ENCODE peak calls at places on chromosomes 2 and 18, in five cellular contexts. V is heart right ventricle; X is pancreas; C is IMR-90; A is CD8-positive, alpha-beta T cell. S is an unnamed sample.

GRCh38 chr2:31271851-31272267 is 37.9 kb downstream of the EHD3 start:
- DNase-seq in X (no peak), V (no peak), A (no peak), C (peak), S (no peak)

GRCh38 chr2:196399736-196400691 is 228.6 kb upstream of the STK17B start:
- DNase-seq in V (peak), C (peak), X (no peak), A (no peak), S (peak)

GRCh38 chr2:172889767-172890430 is 154.3 kb downstream of the RAPGEF4 start:
- DNase-seq in C (no peak), V (peak), X (no peak), A (no peak), S (no peak)

GRCh38 chr18:66646622-66647021 is 42.7 kb upstream of the CDH19 start:
- DNase-seq in V (no peak), A (no peak), C (no peak), X (no peak), S (peak)

GRCh38 chr2:95761556-95761955 is 169.8 kb downstream of the TRIM43 start:
- DNase-seq in A (no peak), V (no peak), X (no peak), C (no peak), S (no peak)

GRCh38 chr2:110773470-110773921 is 41.1 kb downstream of the ACOXL start:
- DNase-seq in X (peak), V (peak), A (no peak), C (no peak), S (no peak)

GRCh38 chr2:240124651-240125030 is 11.5 kb downstream of the COPS9 start:
- DNase-seq in V (no peak), A (no peak), C (no peak), X (peak), S (no peak)

GRCh38 chr2:14781148-14781547 is 148.6 kb downstream of the LRATD1 start:
- DNase-seq in V (no peak), X (no peak), A (no peak), C (no peak), S (no peak)

GRCh38 chr2:142218471-142218870 is 87.7 kb upstream of the LRP1B start:
- DNase-seq in A (no peak), C (peak), V (no peak), X (no peak), S (peak)

GRCh38 chr2:214076527-214076926 is 334.3 kb upstream of the VWC2L start:
- DNase-seq in C (no peak), A (no peak), V (no peak), X (no peak), S (no peak)

GRCh38 chr2:60446413-60447358 is 106.8 kb downstream of the BCL11A start:
- DNase-seq in V (no peak), A (no peak), C (no peak), X (no peak), S (no peak)

GRCh38 chr18:48801728-48802542 is 148.8 kb downstream of the SMAD7 start:
- DNase-seq in C (no peak), X (no peak), A (peak), V (no peak), S (no peak)

GRCh38 chr2:162524192-162524591 is 180.3 kb downstream of the GCA start:
- DNase-seq in V (no peak), X (no peak), C (no peak), A (no peak), S (no peak)

GRCh38 chr2:120979398-120979797 is 243.7 kb downstream of the GLI2 start:
- DNase-seq in A (no peak), V (no peak), C (no peak), X (no peak), S (no peak)

GRCh38 chr2:36392854-36393253 is 37.3 kb downstream of the CRIM1 start:
- DNase-seq in V (no peak), X (no peak), A (no peak), C (no peak), S (no peak)

GRCh38 chr18:22637787-22638186 is 220.1 kb upstream of the CTAGE1 start:
- DNase-seq in V (no peak), A (no peak), X (no peak), C (peak), S (peak)

GRCh38 chr2:170550501-170550900 is 164.6 kb upstream of the SP5 start:
- DNase-seq in X (no peak), V (no peak), A (no peak), C (no peak), S (no peak)

GRCh38 chr2:173990970-173991819 is 26.0 kb upstream of the SP3 start:
- DNase-seq in X (peak), A (no peak), C (peak), V (peak), S (peak)

GRCh38 chr2:1091895-1092585 is 141.4 kb downstream of the SNTG2 start:
- DNase-seq in A (no peak), V (no peak), X (no peak), C (peak), S (no peak)

GRCh38 chr18:6333981-6334380 is 80.7 kb downstream of the L3MBTL4 start:
- DNase-seq in A (no peak), X (no peak), V (no peak), C (no peak), S (no peak)

GRCh38 chr2:133414486-133415209 is 153.6 kb downstream of the NCKAP5 start:
- DNase-seq in C (peak), X (no peak), V (no peak), A (no peak), S (peak)

GRCh38 chr18:54696616-54697293 is 105.7 kb downstream of the DYNAP start:
- DNase-seq in A (no peak), V (no peak), X (no peak), C (no peak), S (no peak)

GRCh38 chr2:228827056-228827455 is 444.0 kb downstream of the PID1 start:
- DNase-seq in V (no peak), C (peak), X (no peak), A (no peak), S (no peak)

GRCh38 chr2:39243469-39244123 is at the start of gene CDKL4:
- DNase-seq in C (no peak), X (peak), V (no peak), A (peak), S (no peak)

GRCh38 chr2:223887127-223887526 is 49.7 kb upstream of the AP1S3 start:
- DNase-seq in V (no peak), A (no peak), C (peak), X (no peak), S (peak)

GRCh38 chr2:151996243-151997003 is 102.4 kb downstream of the CACNB4 start:
- DNase-seq in C (no peak), X (no peak), V (no peak), A (no peak), S (no peak)

GRCh38 chr2:79972661-79973060 is 331.9 kb downstream of the LRRTM1 start:
- DNase-seq in C (no peak), X (no peak), V (no peak), A (no peak), S (no peak)

GRCh38 chr2:238255146-238255545 is 15.3 kb upstream of the HES6 start:
- DNase-seq in C (no peak), A (no peak), X (no peak), V (no peak), S (no peak)

GRCh38 chr2:79275863-79276262 is 116.3 kb upstream of the REG3A start:
- DNase-seq in C (no peak), X (no peak), V (no peak), A (no peak), S (no peak)

GRCh38 chr18:74166397-74166796 is 18.1 kb downstream of the TIMM21 start:
- DNase-seq in X (no peak), V (no peak), C (peak), A (no peak), S (no peak)

GRCh38 chr2:88281302-88282217 is 111.4 kb downstream of the THNSL2 start:
- DNase-seq in X (no peak), V (no peak), C (no peak), A (no peak), S (no peak)

GRCh38 chr2:216773072-216773471 is 77.7 kb upstream of the IGFBP5 start:
- DNase-seq in V (peak), A (no peak), X (peak), C (no peak), S (no peak)

GRCh38 chr2:216770050-216770449 is 74.7 kb upstream of the IGFBP5 start:
- DNase-seq in V (no peak), X (no peak), C (no peak), A (no peak), S (no peak)

GRCh38 chr2:216765810-216766259 is 70.5 kb upstream of the IGFBP5 start:
- DNase-seq in C (no peak), V (peak), X (no peak), A (no peak), S (no peak)

GRCh38 chr2:216774180-216774579 is 78.8 kb upstream of the IGFBP5 start:
- DNase-seq in V (no peak), X (no peak), A (no peak), C (no peak), S (no peak)

GRCh38 chr2:216768908-216769401 is 73.6 kb upstream of the IGFBP5 start:
- DNase-seq in C (no peak), V (no peak), X (no peak), A (no peak), S (no peak)
- TF ChIP-seq CTCF in C (no peak), V (no peak), X (no peak), A (no peak), S (no peak)

DNA sequence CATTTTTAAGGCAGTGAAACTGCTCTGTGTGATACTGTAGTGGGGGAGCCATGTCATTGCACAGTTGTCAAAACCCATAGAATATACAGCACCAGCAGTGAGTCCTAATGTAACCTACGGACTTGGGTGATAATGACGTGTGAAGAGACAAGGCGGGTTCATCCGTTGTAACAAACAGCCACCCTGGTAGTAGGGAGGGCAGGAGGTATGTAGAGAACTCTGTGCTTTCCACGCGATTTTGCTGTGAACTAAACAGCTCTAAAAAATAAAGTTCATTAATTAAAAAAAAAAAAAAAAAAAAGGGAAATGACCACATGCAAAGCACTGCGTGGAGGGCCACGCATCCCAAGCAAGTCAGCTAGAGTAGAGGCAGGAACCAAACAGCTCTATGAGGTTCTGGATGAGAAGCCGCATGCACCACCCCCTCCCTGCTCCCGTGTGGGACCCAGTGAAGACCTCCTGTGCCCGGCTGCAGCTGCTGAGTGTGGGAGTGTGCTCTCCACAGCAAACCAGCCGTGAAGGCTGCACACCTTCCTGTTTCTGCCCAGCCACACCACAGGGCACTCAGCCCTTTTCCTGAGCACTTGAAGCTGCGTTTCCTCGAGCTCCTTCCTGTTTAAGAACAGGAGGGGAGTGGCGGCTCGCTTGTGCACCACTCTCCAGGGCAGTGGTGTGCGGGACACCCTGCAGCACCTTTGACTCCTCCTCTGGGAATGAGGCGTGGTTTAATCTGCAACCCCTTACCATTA is 65.6 kb downstream of the ODC1 start:
- DNase-seq in A (peak), V (no peak), C (no peak), X (no peak), S (no peak)
- H3K4me3 ChIP-seq in A (peak), V (peak), C (no peak), X (no peak), S (no peak)

GRCh38 chr2:206004004-206004693 is 81.8 kb downstream of the INO80D start:
- DNase-seq in X (no peak), V (no peak), A (no peak), C (peak), S (no peak)
- TF ChIP-seq CTCF in X (no peak), V (peak), A (no peak), C (peak), S (peak)

DNA sequence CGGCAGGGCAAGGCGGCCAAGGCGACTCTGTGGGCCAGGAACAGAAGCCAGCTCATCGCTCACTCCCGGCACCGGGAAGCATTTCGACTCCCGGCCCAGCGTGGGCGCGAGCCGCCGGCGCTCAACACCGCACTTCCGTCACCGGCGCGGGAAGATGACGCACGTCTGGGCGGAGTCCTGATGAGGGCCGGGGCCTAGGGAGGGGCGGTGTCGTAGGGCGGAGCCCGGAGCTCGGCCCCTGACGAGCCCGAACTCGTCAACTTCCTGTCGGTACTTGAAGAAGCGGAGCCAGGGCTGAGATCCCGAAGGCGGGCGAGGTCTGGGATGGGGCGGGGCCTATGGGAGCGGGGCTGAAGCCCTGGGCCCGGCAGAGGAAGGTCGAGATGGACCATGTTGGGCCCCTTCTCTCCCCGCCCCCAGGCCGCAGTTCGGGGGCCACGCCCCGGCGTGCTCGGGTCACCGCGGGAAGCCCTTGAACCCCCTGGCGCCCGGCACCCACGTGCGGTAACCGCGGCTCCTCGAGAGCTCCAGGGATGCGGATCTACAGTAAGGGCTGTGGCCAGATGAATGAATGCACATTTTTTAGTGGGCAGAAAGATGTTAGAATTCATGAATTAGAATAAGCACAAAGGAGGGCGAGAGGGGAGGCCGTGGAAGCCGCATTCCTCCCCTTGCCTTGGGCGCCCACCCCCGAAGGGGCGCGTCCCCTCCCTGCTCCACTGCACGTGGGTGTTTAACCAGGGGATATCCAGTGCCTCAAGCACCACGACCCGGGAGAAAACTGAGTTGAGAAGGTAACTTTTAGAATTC is at the start of gene RNASEH1:
- DNase-seq in A (peak), C (peak), X (peak), V (peak), S (peak)
- H3K4me3 ChIP-seq in A (peak), C (peak), X (peak), V (peak), S (peak)

GRCh38 chr2:26685312-26685711 is 7.2 kb upstream of the KCNK3 start:
- DNase-seq in C (no peak), A (no peak), V (no peak), X (no peak), S (no peak)

GRCh38 chr2:26687328-26687727 is 5.2 kb upstream of the KCNK3 start:
- DNase-seq in C (no peak), A (no peak), X (no peak), V (no peak), S (no peak)

GRCh38 chr2:26683583-26683982 is 8.9 kb upstream of the KCNK3 start:
- DNase-seq in C (no peak), V (no peak), X (no peak), A (no peak), S (no peak)

GRCh38 chr2:26687785-26688184 is 4.7 kb upstream of the KCNK3 start:
- DNase-seq in A (no peak), V (no peak), X (peak), C (no peak), S (no peak)

DNA sequence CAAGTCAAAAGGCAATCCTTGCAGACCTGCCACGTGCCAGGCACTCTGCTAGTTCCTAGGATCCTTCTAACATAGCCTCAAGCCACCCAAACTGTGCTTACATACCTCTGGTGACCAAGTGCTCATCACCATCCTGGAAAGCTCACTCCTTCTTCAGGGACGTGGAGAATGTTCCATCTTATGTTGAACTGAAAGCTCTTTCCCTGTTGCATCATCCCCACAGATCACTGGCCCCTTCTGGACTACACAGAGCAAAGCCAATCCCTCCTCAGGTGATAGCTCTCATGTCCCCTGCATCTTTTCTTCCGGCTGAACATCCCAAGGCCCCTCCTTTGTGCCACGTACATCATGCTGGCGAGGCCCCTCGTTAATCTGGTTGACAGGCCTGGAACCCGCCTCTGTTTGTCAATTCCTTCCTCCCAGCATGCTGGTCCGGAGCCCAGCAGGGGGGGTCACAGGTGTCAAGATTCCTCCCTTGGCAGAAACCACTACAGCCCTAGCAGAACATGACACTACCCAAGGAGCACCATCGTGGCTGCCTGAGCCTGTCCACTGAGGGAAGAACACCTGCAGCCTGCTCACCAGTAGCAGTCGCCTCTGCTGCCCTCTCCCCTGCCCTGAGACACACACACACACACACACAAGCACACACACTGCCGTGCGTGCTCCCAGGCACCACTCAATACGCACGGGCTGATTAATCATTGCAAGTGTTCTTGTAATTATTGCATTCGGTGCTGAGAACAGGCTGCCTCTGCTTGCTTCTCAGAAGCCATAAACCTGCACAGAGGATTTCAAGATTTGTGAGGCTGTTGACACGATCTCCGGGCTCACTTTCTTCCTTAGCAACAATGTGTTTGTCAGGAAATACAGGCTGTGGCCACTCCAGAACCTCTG is 6.3 kb upstream of the KCNK3 start:
- DNase-seq in V (no peak), A (no peak), C (no peak), X (no peak), S (no peak)
- TF ChIP-seq CTCF in V (no peak), A (no peak), C (no peak), X (no peak), S (no peak)

DNA sequence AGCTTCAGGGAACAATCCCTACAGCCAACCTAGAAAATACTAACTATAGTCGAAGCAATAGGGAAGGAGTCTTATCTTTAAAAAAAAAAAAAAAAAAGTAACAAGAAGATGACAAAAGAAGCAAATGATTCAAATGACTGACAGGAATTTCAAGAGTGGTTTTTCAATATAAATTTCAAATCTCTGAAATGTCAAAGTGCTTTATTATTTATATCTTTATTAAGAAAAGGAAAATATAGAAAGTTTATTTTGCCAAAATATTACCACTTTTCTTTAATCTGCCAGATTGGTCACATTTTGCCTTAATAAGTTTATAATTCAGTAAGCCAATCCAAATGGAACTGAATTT is 63.5 kb upstream of the HNRNPA3 start:
- DNase-seq in C (no peak), X (no peak), V (no peak), A (no peak), S (no peak)
- H3K4me3 ChIP-seq in C (no peak), X (no peak), V (no peak), A (peak), S (no peak)

DNA sequence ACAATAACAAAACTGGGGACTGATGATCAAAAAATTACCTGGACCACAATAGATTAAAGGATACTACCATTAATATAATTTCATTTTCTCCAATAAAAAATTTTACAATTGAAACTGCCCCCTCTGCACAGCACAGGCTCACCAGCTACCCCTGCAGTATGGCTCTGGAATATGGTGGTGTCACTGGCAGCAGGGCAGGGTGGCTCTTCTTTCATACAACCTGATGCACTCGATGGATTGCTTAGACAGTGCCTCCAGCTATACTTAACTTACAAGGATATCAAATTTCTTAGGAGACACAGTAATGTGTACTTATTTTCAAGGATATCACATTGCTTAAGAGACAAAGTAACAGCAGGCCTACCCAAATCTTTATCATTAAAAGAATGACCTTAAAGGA is 124.0 kb downstream of the PRELID3A start:
- DNase-seq in V (no peak), X (no peak), A (no peak), C (peak), S (no peak)
- TF ChIP-seq CTCF in V (no peak), X (no peak), A (no peak), C (no peak), S (peak)

GRCh38 chr2:19359021-19359357 is 566 bp upstream of the OSR1 start:
- DNase-seq in A (no peak), X (no peak), V (no peak), C (no peak), S (no peak)
- H3K4me3 ChIP-seq in A (no peak), X (no peak), V (peak), C (peak), S (no peak)